ENCODE peak calls at places on chromosomes 7 and 10, in five cellular contexts. L, P, X, R and V are unnamed samples.

GRCh38 chr10:49844775-49845561 is 82.8 kb upstream of the OGDHL start:
- DNase-seq in P (no peak), L (no peak), R (no peak), X (peak), V (no peak)

GRCh38 chr7:140909476-140910161 is 15.1 kb downstream of the BRAF start:
- DNase-seq in P (no peak), L (no peak), R (no peak), X (no peak), V (no peak)

GRCh38 chr10:62258926-62259325 is 9.7 kb downstream of the RTKN2 start:
- DNase-seq in X (no peak), P (no peak), R (no peak), L (no peak), V (no peak)

GRCh38 chr10:104333728-104334373 is 4.4 kb downstream of the ITPRIP start:
- DNase-seq in X (no peak), L (no peak), R (no peak), P (no peak), V (no peak)

GRCh38 chr7:74343281-74344127 is 54.3 kb downstream of the CLIP2 start:
- DNase-seq in X (no peak), P (no peak), L (peak), R (no peak), V (peak)

GRCh38 chr10:69061305-69062161 is 26.4 kb upstream of the SRGN start:
- DNase-seq in P (no peak), R (no peak), X (peak), L (peak), V (no peak)

GRCh38 chr7:23266918-23267317 is 20.3 kb downstream of the GPNMB start:
- DNase-seq in R (no peak), L (no peak), X (no peak), P (no peak), V (no peak)

GRCh38 chr7:2116086-2116810 is 116.5 kb downstream of the MAD1L1 start:
- DNase-seq in L (no peak), R (no peak), X (peak), P (no peak), V (peak)

GRCh38 chr7:100860702-100861615 is 6.2 kb upstream of the TRIP6 start:
- DNase-seq in L (no peak), P (no peak), X (no peak), R (no peak), V (no peak)

GRCh38 chr10:125411724-125412123 is 251.4 kb upstream of the CTBP2 start:
- DNase-seq in R (no peak), P (no peak), X (no peak), L (no peak), V (peak)

GRCh38 chr7:37916673-37917660 is at the start of gene SFRP4:
- DNase-seq in X (peak), L (peak), R (no peak), P (no peak), V (peak)

GRCh38 chr10:91528080-91528479 is 104.8 kb downstream of the PPP1R3C start:
- DNase-seq in L (no peak), X (no peak), P (no peak), R (no peak), V (no peak)

GRCh38 chr7:100568936-100569844 is 4.5 kb downstream of the SAP25 start:
- DNase-seq in P (no peak), R (peak), L (peak), X (peak), V (no peak)

GRCh38 chr7:103857435-103857834 is 132.0 kb downstream of the RELN start:
- DNase-seq in R (peak), P (no peak), L (no peak), X (no peak), V (no peak)

GRCh38 chr7:101390901-101391301 is 28.2 kb downstream of the COL26A1 start:
- DNase-seq in X (peak), R (no peak), P (peak), L (no peak), V (no peak)

GRCh38 chr10:95485445-95485844 is 75.7 kb downstream of the SORBS1 start:
- DNase-seq in X (peak), P (no peak), L (peak), R (no peak), V (no peak)

GRCh38 chr7:152313217-152313616 is 122.6 kb downstream of the KMT2C start:
- DNase-seq in P (no peak), X (no peak), L (peak), R (no peak), V (no peak)

GRCh38 chr7:39428221-39428620 is 138.0 kb upstream of the YAE1 start:
- DNase-seq in P (no peak), X (no peak), L (no peak), R (no peak), V (no peak)

GRCh38 chr10:61554925-61555324 is 101.7 kb upstream of the TMEM26 start:
- DNase-seq in L (no peak), P (no peak), X (no peak), R (no peak), V (no peak)

GRCh38 chr10:133279266-133279960 is 2.7 kb upstream of the ADAM8 start:
- DNase-seq in X (no peak), P (no peak), L (no peak), R (no peak), V (no peak)

GRCh38 chr10:42979730-42980467 is 97.0 kb upstream of the RET start:
- DNase-seq in P (no peak), L (no peak), X (no peak), R (no peak), V (no peak)

GRCh38 chr7:75813084-75813483 is 522 bp downstream of the CCL24 start:
- DNase-seq in X (no peak), R (no peak), L (no peak), P (no peak), V (no peak)

GRCh38 chr7:75811894-75812678 is 1.5 kb downstream of the CCL24 start:
- DNase-seq in P (no peak), X (no peak), L (no peak), R (no peak), V (no peak)

GRCh38 chr7:75815381-75816046 is 1.9 kb upstream of the CCL24 start:
- DNase-seq in X (no peak), P (no peak), L (no peak), R (no peak), V (no peak)

GRCh38 chr7:75813781-75814236 is at the start of gene CCL24:
- DNase-seq in L (peak), R (no peak), X (no peak), P (no peak), V (no peak)

GRCh38 chr7:75814407-75814947 is 871 bp upstream of the CCL24 start:
- DNase-seq in X (no peak), R (no peak), L (no peak), P (no peak), V (no peak)
- TF ChIP-seq ATF3 in X (no peak), R (no peak), L (no peak), P (no peak), V (no peak)

GRCh38 chr10:102408081-102408727 is 10.4 kb downstream of the PSD start:
- DNase-seq in X (no peak), L (no peak), R (no peak), P (no peak), V (no peak)

GRCh38 chr10:102411341-102412255 is 7.0 kb downstream of the PSD start:
- DNase-seq in R (no peak), L (no peak), P (no peak), X (no peak), V (no peak)

GRCh38 chr10:102408728-102409603 is 9.6 kb downstream of the PSD start:
- DNase-seq in P (no peak), R (no peak), X (no peak), L (peak), V (no peak)

GRCh38 chr10:102410427-102411073 is 8.0 kb downstream of the PSD start:
- DNase-seq in P (no peak), X (no peak), R (no peak), L (peak), V (no peak)

GRCh38 chr10:102409604-102410426 is 8.8 kb downstream of the PSD start:
- DNase-seq in X (no peak), L (no peak), R (no peak), P (no peak), V (no peak)
- TF ChIP-seq EZH2 in X (peak), L (no peak), R (peak), P (no peak), V (no peak)

GRCh38 chr7:82631998-82632397 is 188.4 kb upstream of the CACNA2D1 start:
- DNase-seq in P (no peak), X (no peak), R (no peak), L (no peak), V (no peak)

GRCh38 chr7:82629583-82629982 is 186.0 kb upstream of the CACNA2D1 start:
- DNase-seq in R (no peak), L (no peak), X (no peak), P (no peak), V (no peak)

GRCh38 chr7:82633592-82633991 is 190.0 kb upstream of the CACNA2D1 start:
- DNase-seq in X (no peak), R (no peak), L (no peak), P (no peak), V (no peak)
- TF ChIP-seq ATF3 in X (no peak), R (no peak), L (no peak), P (no peak), V (no peak)

GRCh38 chr7:953547-954327 is 743 bp downstream of the ADAP1 start:
- DNase-seq in X (peak), R (no peak), L (no peak), P (no peak), V (no peak)
- TF ChIP-seq EZH2 in X (no peak), R (peak), L (no peak), P (no peak), V (no peak)

GRCh38 chr7:134887523-134887922 is 98.8 kb upstream of the AGBL3 start:
- DNase-seq in X (no peak), L (no peak), P (no peak), R (no peak), V (no peak)

GRCh38 chr7:134888141-134888740 is 98.1 kb upstream of the AGBL3 start:
- DNase-seq in P (no peak), R (no peak), L (no peak), X (no peak), V (no peak)

GRCh38 chr7:134882481-134882880 is 103.0 kb downstream of the CALD1 start:
- DNase-seq in L (no peak), P (no peak), R (no peak), X (no peak), V (no peak)

GRCh38 chr7:134886353-134887057 is 99.8 kb upstream of the AGBL3 start:
- DNase-seq in P (no peak), X (peak), L (no peak), R (no peak), V (no peak)

DNA sequence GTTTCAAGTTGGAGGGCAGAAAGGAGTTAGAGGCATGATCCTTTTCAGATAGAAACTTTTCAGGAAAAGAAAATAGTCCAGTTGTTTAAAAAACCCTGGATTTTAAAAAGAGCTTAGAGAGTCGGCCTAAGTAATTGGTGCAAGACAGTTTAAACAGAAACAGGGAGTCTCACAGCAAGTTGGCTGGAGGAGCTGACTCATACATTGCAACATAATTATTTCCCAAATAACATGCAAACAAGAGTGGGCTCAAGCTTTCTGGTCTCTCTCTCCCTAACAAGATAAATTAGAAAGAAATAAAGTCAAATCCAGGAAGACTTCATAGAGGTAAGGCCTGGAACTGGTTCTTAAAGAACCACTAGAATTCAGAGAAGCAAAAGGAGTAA is 100.3 kb upstream of the AGBL3 start:
- DNase-seq in X (peak), L (no peak), R (no peak), P (no peak), V (no peak)
- TF ChIP-seq ATF3 in X (peak), L (no peak), R (no peak), P (no peak), V (no peak)

GRCh38 chr7:155380221-155380861 is 77.6 kb upstream of the EN2 start:
- DNase-seq in X (peak), R (no peak), L (peak), P (no peak), V (peak)
- TF ChIP-seq EZH2 in X (peak), R (peak), L (peak), P (no peak), V (no peak)

GRCh38 chr7:83984076-83984475 is 210.5 kb downstream of the SEMA3A start:
- DNase-seq in L (no peak), R (no peak), X (no peak), P (no peak), V (no peak)

GRCh38 chr7:83987764-83988163 is 206.8 kb downstream of the SEMA3A start:
- DNase-seq in P (no peak), R (no peak), X (no peak), L (no peak), V (no peak)

GRCh38 chr7:83985766-83986165 is 208.8 kb downstream of the SEMA3A start:
- DNase-seq in P (no peak), L (no peak), R (no peak), X (no peak), V (no peak)
- TF ChIP-seq ATF3 in P (no peak), L (no peak), R (no peak), X (no peak), V (no peak)